ENCODE peak calls at places on chromosome 20, in four cellular contexts. C is ELF-1, Z is midbrain, H is HEK293T. K is an unnamed sample.

GRCh38 chr20:56513096-56513806 is 11.3 kb upstream of the FAM209A start:
- DNase-seq in C (peak), H (no peak), Z (no peak), K (no peak)

GRCh38 chr20:50346372-50347347 is 156.0 kb downstream of the CEBPB start:
- DNase-seq in Z (peak), H (no peak), C (no peak), K (peak)

GRCh38 chr20:36572701-36573102 is 695 bp upstream of the TGIF2 start:
- DNase-seq in C (no peak), Z (no peak), H (peak), K (peak)

GRCh38 chr20:63002511-63002910 is 4.3 kb downstream of the BHLHE23 start:
- DNase-seq in C (no peak), Z (no peak), H (no peak), K (no peak)

GRCh38 chr20:24379116-24379927 is 90.1 kb upstream of the SYNDIG1 start:
- DNase-seq in Z (peak), H (no peak), C (no peak), K (no peak)

GRCh38 chr20:31760457-31761240 is 21.6 kb downstream of the TPX2 start:
- DNase-seq in Z (no peak), C (no peak), H (no peak), K (no peak)

GRCh38 chr20:20743511-20744169 is 31.2 kb upstream of the RALGAPA2 start:
- DNase-seq in H (no peak), Z (peak), C (peak), K (peak)

GRCh38 chr20:57627972-57628650 is 7.9 kb upstream of the ZBP1 start:
- DNase-seq in H (no peak), Z (peak), C (no peak), K (no peak)

GRCh38 chr20:44704551-44704971 is 10.6 kb upstream of the CCN5 start:
- DNase-seq in C (no peak), Z (no peak), H (no peak), K (no peak)

GRCh38 chr20:49281059-49281912 is 3.4 kb upstream of the ZNFX1 start:
- DNase-seq in H (no peak), C (peak), Z (no peak), K (peak)

GRCh38 chr20:7470912-7471311 is 469.3 kb downstream of the HAO1 start:
- DNase-seq in C (peak), H (no peak), Z (no peak), K (no peak)

GRCh38 chr20:32271620-32272019 is 5.8 kb upstream of the KIF3B start:
- DNase-seq in Z (no peak), H (no peak), C (no peak), K (no peak)

GRCh38 chr20:35510946-35511735 is 18.3 kb downstream of the C20orf173 start:
- DNase-seq in Z (no peak), H (no peak), C (no peak), K (no peak)